ENCODE peak calls at places on chromosome 11, in seven cellular contexts. One of them, this sample, is unnamed.

GRCh38 chr11:95556342-95557151 is 233.0 kb downstream of the FAM76B start:
- DNase-seq in transverse colon: no peak
- DNase-seq in prostate gland: no peak
- DNase-seq in HCT116: no peak
- DNase-seq in stomach: no peak
- DNase-seq in GM12892: peak; percentile 2
- DNase-seq in sigmoid colon: no peak
- DNase-seq in this sample: peak; percentile 7

GRCh38 chr11:15649371-15650104 is 534.8 kb downstream of the INSC start:
- DNase-seq in GM12892: no peak
- DNase-seq in prostate gland: no peak
- DNase-seq in HCT116: no peak
- DNase-seq in transverse colon: no peak
- DNase-seq in stomach: no peak
- DNase-seq in sigmoid colon: no peak
- DNase-seq in this sample: no peak

GRCh38 chr11:76740772-76741171 is 42.4 kb upstream of the TSKU start:
- DNase-seq in transverse colon: no peak
- DNase-seq in GM12892: no peak
- DNase-seq in sigmoid colon: no peak
- DNase-seq in stomach: no peak
- DNase-seq in prostate gland: no peak
- DNase-seq in HCT116: no peak
- DNase-seq in this sample: no peak

GRCh38 chr11:68461284-68461861 is 821 bp downstream of the PPP6R3 start:
- DNase-seq in sigmoid colon: no peak
- DNase-seq in stomach: no peak
- DNase-seq in HCT116: no peak
- DNase-seq in prostate gland: no peak
- DNase-seq in transverse colon: no peak
- DNase-seq in GM12892: no peak
- DNase-seq in this sample: no peak

GRCh38 chr11:111878385-111878765 is 590 bp downstream of the FDXACB1 start:
- DNase-seq in HCT116: peak; percentile 3
- DNase-seq in GM12892: no peak
- DNase-seq in prostate gland: no peak
- DNase-seq in transverse colon: no peak
- DNase-seq in sigmoid colon: no peak
- DNase-seq in stomach: no peak
- DNase-seq in this sample: no peak

GRCh38 chr11:62612366-62613274 is at the start of the genes EML3 and ROM1:
- DNase-seq in transverse colon: peak; percentile 91
- DNase-seq in GM12892: peak; percentile 96
- DNase-seq in stomach: peak; percentile 86
- DNase-seq in HCT116: no peak
- DNase-seq in prostate gland: peak; percentile 76
- DNase-seq in sigmoid colon: peak; percentile 96
- DNase-seq in this sample: peak; percentile 96

GRCh38 chr11:33017478-33017877 is 1.8 kb downstream of the DEPDC7 start:
- DNase-seq in stomach: no peak
- DNase-seq in prostate gland: no peak
- DNase-seq in GM12892: no peak
- DNase-seq in HCT116: no peak
- DNase-seq in sigmoid colon: no peak
- DNase-seq in transverse colon: no peak
- DNase-seq in this sample: no peak

GRCh38 chr11:2374456-2375201 is 2.5 kb upstream of the CD81 start:
- DNase-seq in GM12892: no peak
- DNase-seq in prostate gland: no peak
- DNase-seq in stomach: no peak
- DNase-seq in transverse colon: no peak
- DNase-seq in sigmoid colon: peak; percentile 55
- DNase-seq in HCT116: no peak
- DNase-seq in this sample: no peak

GRCh38 chr11:72652871-72653615 is 21.2 kb downstream of the PDE2A start:
- DNase-seq in HCT116: no peak
- DNase-seq in stomach: no peak
- DNase-seq in transverse colon: no peak
- DNase-seq in sigmoid colon: no peak
- DNase-seq in GM12892: no peak
- DNase-seq in prostate gland: no peak
- DNase-seq in this sample: no peak

GRCh38 chr11:75547617-75548054 is 14.4 kb upstream of the SERPINH1 start:
- DNase-seq in GM12892: peak; percentile 66
- DNase-seq in transverse colon: peak; percentile 72
- DNase-seq in HCT116: no peak
- DNase-seq in sigmoid colon: peak; percentile 89
- DNase-seq in prostate gland: peak; percentile 48
- DNase-seq in stomach: peak; percentile 74
- DNase-seq in this sample: no peak

GRCh38 chr11:12693485-12694181 is 19.4 kb downstream of the TEAD1 start:
- DNase-seq in prostate gland: peak; percentile 62
- DNase-seq in stomach: peak; percentile 42
- DNase-seq in sigmoid colon: peak; percentile 84
- DNase-seq in HCT116: peak; percentile 96
- DNase-seq in GM12892: no peak
- DNase-seq in transverse colon: peak; percentile 54
- DNase-seq in this sample: no peak

GRCh38 chr11:69193151-69193550 is 37.4 kb downstream of the SMIM38 start:
- DNase-seq in transverse colon: no peak
- DNase-seq in sigmoid colon: no peak
- DNase-seq in prostate gland: no peak
- DNase-seq in HCT116: no peak
- DNase-seq in GM12892: no peak
- DNase-seq in stomach: no peak
- DNase-seq in this sample: no peak

GRCh38 chr11:10051868-10052586 is 242.0 kb downstream of the SBF2 start:
- DNase-seq in stomach: no peak
- DNase-seq in sigmoid colon: no peak
- DNase-seq in GM12892: no peak
- DNase-seq in HCT116: no peak
- DNase-seq in prostate gland: no peak
- DNase-seq in transverse colon: no peak
- DNase-seq in this sample: no peak

GRCh38 chr11:79427126-79427525 is 13.7 kb downstream of the TENM4 start:
- DNase-seq in HCT116: no peak
- DNase-seq in prostate gland: no peak
- DNase-seq in GM12892: no peak
- DNase-seq in sigmoid colon: no peak
- DNase-seq in stomach: no peak
- DNase-seq in transverse colon: no peak
- DNase-seq in this sample: no peak

GRCh38 chr11:10308208-10308954 is 3.5 kb downstream of the ADM start:
- DNase-seq in prostate gland: no peak
- DNase-seq in GM12892: no peak
- DNase-seq in HCT116: no peak
- DNase-seq in sigmoid colon: no peak
- DNase-seq in transverse colon: no peak
- DNase-seq in stomach: no peak
- DNase-seq in this sample: no peak

GRCh38 chr11:11534981-11535380 is 86.8 kb downstream of the GALNT18 start:
- DNase-seq in sigmoid colon: no peak
- DNase-seq in stomach: no peak
- DNase-seq in HCT116: no peak
- DNase-seq in GM12892: no peak
- DNase-seq in transverse colon: no peak
- DNase-seq in prostate gland: no peak
- DNase-seq in this sample: no peak
- TF ChIP-seq POLR2AphosphoS5 in sigmoid colon: no peak
- TF ChIP-seq POLR2AphosphoS5 in stomach: no peak
- TF ChIP-seq POLR2AphosphoS5 in HCT116: no peak
- TF ChIP-seq POLR2AphosphoS5 in GM12892: no peak
- TF ChIP-seq POLR2AphosphoS5 in transverse colon: no peak
- TF ChIP-seq POLR2AphosphoS5 in prostate gland: no peak
- TF ChIP-seq POLR2AphosphoS5 in this sample: no peak

GRCh38 chr11:6608011-6608410 is 4.0 kb downstream of the TAF10 start:
- DNase-seq in sigmoid colon: peak; percentile 70
- DNase-seq in HCT116: no peak
- DNase-seq in stomach: no peak
- DNase-seq in prostate gland: no peak
- DNase-seq in GM12892: no peak
- DNase-seq in transverse colon: no peak
- DNase-seq in this sample: no peak

GRCh38 chr11:6607190-6607635 is 3.6 kb downstream of the ILK start:
- DNase-seq in transverse colon: no peak
- DNase-seq in sigmoid colon: no peak
- DNase-seq in stomach: no peak
- DNase-seq in GM12892: no peak
- DNase-seq in HCT116: no peak
- DNase-seq in prostate gland: no peak
- DNase-seq in this sample: no peak

GRCh38 chr11:6608726-6609501 is 3.1 kb downstream of the TAF10 start:
- DNase-seq in prostate gland: no peak
- DNase-seq in GM12892: no peak
- DNase-seq in transverse colon: no peak
- DNase-seq in HCT116: no peak
- DNase-seq in stomach: no peak
- DNase-seq in sigmoid colon: peak; percentile 84
- DNase-seq in this sample: no peak

GRCh38 chr11:6604081-6604626 is 580 bp downstream of the ILK start:
- DNase-seq in stomach: peak; percentile 45
- DNase-seq in prostate gland: peak; percentile 35
- DNase-seq in GM12892: no peak
- DNase-seq in sigmoid colon: peak; percentile 79
- DNase-seq in transverse colon: peak; percentile 57
- DNase-seq in HCT116: no peak
- DNase-seq in this sample: no peak

GRCh38 chr11:6606471-6607189 is 3.1 kb downstream of the ILK start:
- DNase-seq in GM12892: no peak
- DNase-seq in stomach: peak; percentile 84
- DNase-seq in sigmoid colon: peak; percentile 98
- DNase-seq in HCT116: peak; percentile 65
- DNase-seq in transverse colon: peak; percentile 90
- DNase-seq in prostate gland: peak; percentile 86
- DNase-seq in this sample: no peak
- TF ChIP-seq POLR2A in GM12892: peak; percentile 34
- TF ChIP-seq POLR2A in stomach: no peak
- TF ChIP-seq POLR2A in sigmoid colon: peak; percentile 94
- TF ChIP-seq POLR2A in HCT116: no peak
- TF ChIP-seq POLR2A in transverse colon: peak; percentile 59
- TF ChIP-seq POLR2A in prostate gland: peak; percentile 75
- TF ChIP-seq POLR2A in this sample: peak; percentile 66

GRCh38 chr11:47391077-47391583 is 12.8 kb upstream of the SPI1 start:
- DNase-seq in GM12892: peak; percentile 53
- DNase-seq in transverse colon: no peak
- DNase-seq in sigmoid colon: peak; percentile 77
- DNase-seq in HCT116: no peak
- DNase-seq in prostate gland: no peak
- DNase-seq in stomach: no peak
- DNase-seq in this sample: no peak

GRCh38 chr11:47390084-47390760 is 11.9 kb upstream of the SPI1 start:
- DNase-seq in HCT116: no peak
- DNase-seq in transverse colon: no peak
- DNase-seq in sigmoid colon: no peak
- DNase-seq in GM12892: no peak
- DNase-seq in stomach: no peak
- DNase-seq in prostate gland: no peak
- DNase-seq in this sample: no peak

GRCh38 chr11:47389577-47390072 is 11.3 kb upstream of the SPI1 start:
- DNase-seq in transverse colon: no peak
- DNase-seq in GM12892: no peak
- DNase-seq in HCT116: no peak
- DNase-seq in sigmoid colon: no peak
- DNase-seq in stomach: no peak
- DNase-seq in prostate gland: no peak
- DNase-seq in this sample: no peak

GRCh38 chr11:47388697-47389576 is 10.6 kb upstream of the SPI1 start:
- DNase-seq in sigmoid colon: no peak
- DNase-seq in prostate gland: peak; percentile 78
- DNase-seq in HCT116: no peak
- DNase-seq in GM12892: no peak
- DNase-seq in stomach: no peak
- DNase-seq in transverse colon: no peak
- DNase-seq in this sample: no peak

DNA sequence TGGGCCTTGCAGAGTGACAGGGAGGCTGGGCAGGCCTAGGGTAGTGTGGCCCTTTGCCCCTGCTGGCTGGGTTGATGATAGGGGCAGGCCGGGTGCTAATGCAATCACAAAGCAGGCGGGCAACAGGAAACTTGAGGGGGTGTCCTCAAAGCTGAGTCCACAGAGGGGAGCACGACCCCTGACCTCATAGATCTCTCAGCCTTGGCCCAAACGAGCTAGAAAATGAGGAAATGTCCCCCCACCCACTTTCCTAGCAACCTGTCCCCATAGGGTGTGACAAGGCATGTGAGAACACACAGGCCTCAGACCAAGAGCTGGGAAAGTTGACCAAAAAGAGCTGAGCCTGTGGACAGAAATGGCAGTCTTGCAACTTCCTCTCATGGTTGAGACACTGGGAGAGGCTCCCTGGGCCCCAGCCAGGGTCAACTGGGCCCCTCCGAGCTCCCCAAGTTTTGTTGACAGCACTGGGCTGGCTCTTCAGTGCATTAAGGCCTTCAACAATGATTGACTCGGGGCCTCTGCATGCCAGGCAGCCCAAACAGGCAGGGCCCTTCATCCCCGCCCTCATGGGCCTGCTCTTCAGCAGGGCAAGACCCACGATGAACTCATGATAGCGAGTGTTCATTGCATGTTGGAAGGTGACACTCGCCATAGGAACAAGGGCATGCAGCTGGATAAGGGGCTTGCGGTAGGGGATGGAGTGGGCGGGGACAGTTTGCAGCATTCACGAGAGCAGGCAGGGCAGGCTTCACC is 9.8 kb upstream of the SPI1 start:
- DNase-seq in sigmoid colon: no peak
- DNase-seq in GM12892: no peak
- DNase-seq in HCT116: no peak
- DNase-seq in prostate gland: no peak
- DNase-seq in transverse colon: no peak
- DNase-seq in stomach: no peak
- DNase-seq in this sample: no peak
- TF ChIP-seq POLR2AphosphoS5 in sigmoid colon: no peak
- TF ChIP-seq POLR2AphosphoS5 in GM12892: no peak
- TF ChIP-seq POLR2AphosphoS5 in HCT116: no peak
- TF ChIP-seq POLR2AphosphoS5 in prostate gland: no peak
- TF ChIP-seq POLR2AphosphoS5 in transverse colon: no peak
- TF ChIP-seq POLR2AphosphoS5 in stomach: no peak
- TF ChIP-seq POLR2AphosphoS5 in this sample: no peak

DNA sequence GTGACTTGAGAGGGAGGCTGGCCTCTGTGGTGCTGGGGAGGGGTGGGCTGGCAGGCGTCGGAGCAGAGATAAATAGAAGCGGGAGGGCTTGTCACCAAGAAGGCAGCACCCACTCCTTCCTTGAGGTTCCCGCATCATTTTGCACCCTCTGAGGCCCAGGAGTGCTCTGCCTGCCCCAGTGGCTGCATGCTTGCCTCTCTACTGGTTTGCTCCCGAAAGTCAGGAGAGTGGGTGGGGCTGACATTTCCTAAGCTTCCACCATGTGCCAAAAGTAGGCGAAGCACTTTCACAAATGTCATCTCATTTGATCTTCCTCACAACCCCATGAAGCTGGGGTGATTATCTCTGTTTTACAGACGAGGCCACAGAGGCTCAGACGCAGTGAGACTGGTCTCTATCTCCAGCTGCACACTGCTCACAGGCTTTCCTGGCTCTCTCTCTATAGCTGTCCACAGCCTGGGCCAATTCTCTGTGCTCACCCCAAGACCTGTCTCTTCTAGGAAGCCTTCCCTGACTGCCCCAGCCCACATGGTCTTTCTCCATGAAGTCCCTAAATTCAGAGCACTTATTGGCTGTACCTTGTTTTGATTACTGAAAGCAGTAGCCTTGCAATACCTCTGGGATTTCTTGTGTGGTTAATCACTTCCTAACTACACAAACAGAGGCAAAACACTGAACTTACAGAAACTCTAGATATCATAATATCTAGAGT is 2.6 kb upstream of the UCP3 start:
- DNase-seq in GM12892: no peak
- DNase-seq in stomach: no peak
- DNase-seq in HCT116: no peak
- DNase-seq in sigmoid colon: peak; percentile 62
- DNase-seq in prostate gland: no peak
- DNase-seq in transverse colon: no peak
- DNase-seq in this sample: no peak
- TF ChIP-seq POLR2A in GM12892: no peak
- TF ChIP-seq POLR2A in stomach: no peak
- TF ChIP-seq POLR2A in HCT116: no peak
- TF ChIP-seq POLR2A in sigmoid colon: no peak
- TF ChIP-seq POLR2A in prostate gland: no peak
- TF ChIP-seq POLR2A in transverse colon: no peak
- TF ChIP-seq POLR2A in this sample: no peak

This sample was measured in GM12891.